ENCODE peak calls at places on chromosomes 13 and 19, in seven cellular contexts. B, R, W, T, J, G and L are unnamed samples.
A peak's percentile ranks its signal among the peaks of the same experiment; 100 is the strongest.

GRCh38 chr13:26806891-26807290 is 46.3 kb upstream of the GPR12 start:
- DNase-seq in B (no peak), R (no peak), W (no peak), T (no peak), J (no peak), G (no peak), L (no peak)

GRCh38 chr13:37656247-37656940 is 57.8 kb upstream of the POSTN start:
- DNase-seq in B (no peak), R (no peak), W (no peak), T (no peak), J (no peak), G (no peak), L (no peak)

GRCh38 chr19:41218615-41219507 is at the start of gene AXL:
- DNase-seq in B (peak; percentile 43), R (no peak), W (peak; percentile 78), T (peak; percentile 25), J (no peak), G (no peak), L (peak; percentile 38)

GRCh38 chr13:78029891-78030290 is 111.3 kb upstream of the EDNRB start:
- DNase-seq in B (no peak), R (no peak), W (no peak), T (no peak), J (no peak), G (no peak), L (no peak)

GRCh38 chr13:23899555-23899954 is 2.3 kb upstream of the C1QTNF9B start:
- DNase-seq in B (peak; percentile 36), R (peak; percentile 13), W (no peak), T (peak; percentile 36), J (no peak), G (no peak), L (no peak)

GRCh38 chr13:110552767-110553166 is 8.8 kb downstream of the RAB20 start:
- DNase-seq in B (no peak), R (no peak), W (no peak), T (no peak), J (no peak), G (no peak), L (no peak)

GRCh38 chr13:100986571-100986970 is 312.0 kb upstream of the TMTC4 start:
- DNase-seq in B (no peak), R (no peak), W (no peak), T (no peak), J (no peak), G (no peak), L (no peak)

GRCh38 chr13:21849323-21849722 is 178.4 kb downstream of the FGF9 start:
- DNase-seq in B (peak; percentile 26), R (peak; percentile 15), W (no peak), T (peak; percentile 52), J (peak; percentile 4), G (peak; percentile 33), L (peak; percentile 40)

GRCh38 chr13:55792544-55793178 is 1348.1 kb upstream of the PRR20A start:
- DNase-seq in B (no peak), R (no peak), W (no peak), T (no peak), J (no peak), G (no peak), L (no peak)

GRCh38 chr13:34678154-34678553 is 263.9 kb upstream of the NBEA start:
- DNase-seq in B (no peak), R (no peak), W (no peak), T (peak; percentile 81), J (no peak), G (no peak), L (no peak)

GRCh38 chr13:23651887-23652286 is 81.7 kb downstream of the TNFRSF19 start:
- DNase-seq in B (no peak), R (no peak), W (no peak), T (no peak), J (no peak), G (no peak), L (no peak)

GRCh38 chr19:17517898-17518297 is 6.4 kb downstream of the PGLS start:
- DNase-seq in B (no peak), R (no peak), W (no peak), T (no peak), J (no peak), G (no peak), L (no peak)
- TF ChIP-seq JUND in B (no peak), R (no peak), W (no peak), T (no peak), J (no peak), G (no peak), L (no peak)

GRCh38 chr13:33186851-33187250 is 98.7 kb downstream of the STARD13 start:
- DNase-seq in B (no peak), R (no peak), W (no peak), T (no peak), J (no peak), G (no peak), L (no peak)
- TF ChIP-seq JUND in B (no peak), R (no peak), W (no peak), T (no peak), J (no peak), G (no peak), L (no peak)

GRCh38 chr19:2167896-2168618 is 4.3 kb downstream of the DOT1L start:
- DNase-seq in B (no peak), R (peak; percentile 56), W (no peak), T (peak; percentile 24), J (peak; percentile 87), G (no peak), L (no peak)
- TF ChIP-seq JUND in B (no peak), R (no peak), W (no peak), T (no peak), J (peak; percentile 41), G (no peak), L (no peak)

DNA sequence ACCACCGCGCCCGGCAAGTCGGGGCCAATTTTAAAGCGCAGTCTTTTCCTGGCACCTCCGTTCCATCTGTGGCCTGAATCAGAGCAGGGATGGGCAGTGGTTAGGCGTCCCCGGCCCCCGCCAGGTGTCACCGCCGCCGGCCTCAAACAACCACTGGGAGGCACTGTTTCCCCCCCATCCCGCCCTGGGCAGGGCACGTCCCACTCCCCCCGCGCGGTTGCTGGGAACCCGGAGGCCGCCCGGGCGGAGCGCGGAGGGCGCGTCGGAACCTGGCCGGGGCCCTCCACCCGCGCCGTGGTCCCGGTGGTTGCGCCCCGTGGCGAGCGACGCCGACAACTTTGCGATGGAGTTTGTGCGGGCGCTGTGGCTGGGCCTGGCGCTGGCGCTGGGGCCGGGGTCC is at the start of gene GRIN3B:
- DNase-seq in B (peak; percentile 89), R (peak; percentile 87), W (no peak), T (peak; percentile 43), J (no peak), G (peak; percentile 58), L (peak; percentile 41)
- TF ChIP-seq JUND in B (no peak), R (no peak), W (no peak), T (no peak), J (no peak), G (no peak), L (no peak)

DNA sequence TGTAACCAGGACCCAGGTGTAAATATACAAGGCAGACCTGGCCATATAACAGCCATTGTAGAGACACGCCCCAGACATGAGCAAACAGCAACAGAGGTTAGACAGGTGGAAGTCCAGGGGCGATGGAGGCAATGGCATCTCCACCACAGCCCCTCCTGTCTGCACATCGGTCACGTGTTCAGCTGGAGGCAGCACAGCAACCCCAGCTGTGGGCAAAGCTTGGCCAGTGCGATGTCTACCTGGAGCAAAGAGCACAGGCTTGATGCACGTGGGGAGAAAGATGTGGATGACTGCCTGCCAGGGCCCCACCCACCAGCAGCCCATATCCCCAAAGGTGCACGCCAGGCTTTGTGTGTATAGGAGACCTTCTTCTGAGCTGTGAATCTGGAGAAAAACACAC is 4.4 kb downstream of the CYP4F2 start:
- DNase-seq in B (no peak), R (no peak), W (no peak), T (no peak), J (no peak), G (no peak), L (no peak)
- TF ChIP-seq JUND in B (no peak), R (no peak), W (no peak), T (no peak), J (no peak), G (no peak), L (no peak)

GRCh38 chr19:29810504-29810871 is 1.3 kb upstream of the CCNE1 start:
- DNase-seq in B (no peak), R (peak; percentile 40), W (no peak), T (no peak), J (no peak), G (no peak), L (no peak)
- TF ChIP-seq JUND in B (no peak), R (no peak), W (no peak), T (no peak), J (no peak), G (no peak), L (no peak)